ENCODE peak calls at places on chromosomes 12 and 14, in ten cellular contexts. B is GM10248; Q is WTC11; U is lower leg skin; Z is Calu3; H is CD8-positive, alpha-beta T cell; E is omental fat pad; R is uterus; L is HFFc6; A is B cell. P is an unnamed sample.

GRCh38 chr12:56866493-56866892 is 67.7 kb downstream of the SDR9C7 start:
- DNase-seq in A (no peak), H (no peak), B (no peak), Q (no peak), R (no peak), L (no peak), Z (no peak), E (no peak), U (no peak), P (no peak)

GRCh38 chr14:104735830-104736642 is 12.0 kb downstream of the ADSS1 start:
- DNase-seq in A (peak; percentile 50), R (peak; percentile 80), L (peak; percentile 57), B (no peak), H (no peak), Q (no peak), E (no peak), U (peak; percentile 77), Z (no peak), P (no peak)

GRCh38 chr12:111313833-111314259 is 55.0 kb downstream of the PHETA1 start:
- DNase-seq in A (peak; percentile 91), L (peak; percentile 41), H (peak; percentile 36), U (peak; percentile 36), Z (peak; percentile 88), Q (peak; percentile 90), B (peak; percentile 88), E (peak; percentile 58), R (peak; percentile 37), P (peak; percentile 90)

GRCh38 chr12:42426733-42427132 is 100.8 kb downstream of the PPHLN1 start:
- DNase-seq in Q (no peak), U (no peak), L (peak; percentile 4), E (no peak), R (no peak), H (no peak), Z (no peak), B (no peak), A (no peak), P (no peak)

GRCh38 chr14:69263364-69263763 is 3.4 kb downstream of the GALNT16 start:
- DNase-seq in U (peak; percentile 84), Q (no peak), H (no peak), R (peak; percentile 77), L (peak; percentile 83), B (no peak), Z (no peak), E (peak; percentile 44), A (no peak), P (no peak)

GRCh38 chr12:94099191-94099983 is 49.0 kb upstream of the PLXNC1 start:
- DNase-seq in Z (no peak), E (no peak), U (no peak), Q (no peak), H (no peak), A (no peak), L (no peak), B (no peak), R (peak; percentile 38), P (no peak)

GRCh38 chr12:55982319-55982936 is 8.6 kb downstream of the RAB5B start:
- DNase-seq in Z (no peak), R (no peak), E (no peak), H (no peak), A (no peak), L (no peak), Q (no peak), U (no peak), B (peak; percentile 69), P (no peak)

GRCh38 chr14:34111933-34112332 is 161.1 kb upstream of the EGLN3 start:
- DNase-seq in Q (no peak), H (no peak), E (no peak), R (no peak), B (no peak), L (no peak), Z (no peak), A (no peak), U (no peak), P (no peak)

GRCh38 chr12:87469295-87469694 is 559.9 kb downstream of the C12orf50 start:
- DNase-seq in A (no peak), U (no peak), E (no peak), L (no peak), Z (no peak), R (no peak), Q (no peak), B (no peak), H (no peak), P (no peak)

GRCh38 chr14:61615743-61616523 is 79.4 kb upstream of the HIF1A start:
- DNase-seq in Z (no peak), B (no peak), E (no peak), L (no peak), A (no peak), R (no peak), H (no peak), U (no peak), Q (no peak), P (no peak)

GRCh38 chr14:59585891-59586554 is 9.4 kb upstream of the CCDC175 start:
- DNase-seq in H (no peak), A (no peak), R (no peak), Z (no peak), B (no peak), L (peak; percentile 7), Q (no peak), E (no peak), U (no peak), P (no peak)

GRCh38 chr12:4050340-4050739 is 177.1 kb upstream of the PARP11 start:
- DNase-seq in Z (no peak), R (no peak), H (no peak), E (no peak), U (no peak), B (no peak), L (no peak), A (no peak), Q (no peak), P (no peak)

DNA sequence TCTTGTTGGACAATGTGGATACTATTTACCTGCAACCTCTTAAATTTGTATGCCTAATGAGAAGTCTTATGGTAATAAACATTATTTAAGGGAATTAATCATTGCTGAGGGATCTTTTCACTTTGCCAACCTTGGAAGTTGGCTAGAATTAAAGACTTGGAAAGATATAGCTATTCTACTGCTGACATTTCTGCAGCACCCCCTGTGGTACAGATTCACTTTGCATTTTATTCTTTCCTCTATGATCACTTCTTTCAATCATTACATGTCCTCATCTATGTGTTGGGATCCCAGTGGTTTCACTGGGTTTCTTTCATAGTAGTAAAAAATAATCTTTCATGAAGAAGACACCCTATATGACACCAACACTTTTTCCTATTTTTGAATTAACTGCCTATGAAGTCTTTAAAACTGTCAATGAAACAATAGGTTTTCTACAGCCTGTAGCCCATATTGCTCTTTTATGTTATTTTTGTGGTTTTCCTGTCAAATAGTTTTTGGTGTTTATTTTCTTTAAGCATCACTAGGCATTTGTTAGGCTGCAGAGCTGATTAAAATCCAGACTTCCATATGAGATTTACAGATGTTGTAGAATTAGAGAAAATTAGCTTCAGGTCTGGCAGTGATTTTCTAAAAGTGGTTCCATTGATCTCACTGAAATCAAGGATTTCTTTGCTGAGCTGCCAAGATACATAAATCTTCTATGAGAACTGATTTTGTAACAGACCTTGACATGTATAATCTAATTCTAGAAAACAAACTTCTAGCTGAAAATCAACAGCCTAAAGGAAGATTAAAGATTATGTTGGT is 256.1 kb downstream of the NAV3 start:
- DNase-seq in H (no peak), R (no peak), B (no peak), E (no peak), Z (no peak), L (no peak), U (no peak), A (no peak), Q (no peak), P (no peak)
- TF ChIP-seq CTCF in H (no peak), R (no peak), B (no peak), E (no peak), Z (no peak), L (peak; percentile 59), U (no peak), A (no peak), Q (no peak), P (no peak)

DNA sequence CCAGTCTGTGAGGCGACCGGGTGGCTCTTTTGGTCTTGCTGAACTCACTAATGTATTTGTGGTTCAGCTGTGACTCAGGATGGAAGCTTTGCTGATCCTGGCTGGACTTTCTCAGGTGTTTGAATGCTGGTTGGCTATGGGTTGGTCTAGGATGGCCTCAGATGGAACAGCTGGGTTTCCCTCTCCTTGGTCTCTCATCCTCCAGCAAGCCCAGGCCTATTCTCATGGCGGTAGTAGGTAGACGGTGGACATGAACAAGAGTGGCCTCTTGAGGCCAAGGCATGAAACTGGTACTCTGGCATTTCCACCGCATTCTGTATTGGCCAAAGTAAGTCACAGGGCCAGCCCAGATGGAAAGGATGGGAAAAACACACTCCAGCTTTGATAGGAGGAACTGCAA is 11.8 kb upstream of the POLR3B start:
- DNase-seq in H (no peak), E (no peak), R (no peak), A (no peak), U (peak; percentile 27), Z (peak; percentile 65), L (peak; percentile 48), B (no peak), Q (peak; percentile 41), P (no peak)
- TF ChIP-seq CTCF in H (no peak), E (no peak), R (peak; percentile 45), A (no peak), U (no peak), Z (peak; percentile 52), L (peak; percentile 58), B (no peak), Q (no peak), P (no peak)

GRCh38 chr12:130286041-130286440 is 51.6 kb upstream of the PIWIL1 start:
- DNase-seq in L (no peak), H (no peak), Q (no peak), U (no peak), E (no peak), B (no peak), Z (no peak), R (no peak), A (no peak), P (no peak)
- TF ChIP-seq CTCF in L (peak; percentile 13), H (no peak), Q (no peak), U (no peak), E (no peak), B (no peak), Z (no peak), R (no peak), A (no peak), P (no peak)

GRCh38 chr12:62635630-62636029 is 169.0 kb downstream of the MON2 start:
- DNase-seq in R (no peak), Q (no peak), L (no peak), U (no peak), E (no peak), Z (no peak), A (no peak), H (no peak), B (no peak), P (no peak)

GRCh38 chr12:62632521-62632920 is 165.9 kb downstream of the MON2 start:
- DNase-seq in Q (peak; percentile 61), B (peak; percentile 44), Z (peak; percentile 21), U (peak; percentile 58), H (no peak), L (peak; percentile 25), E (no peak), R (peak; percentile 41), A (peak; percentile 55), P (peak; percentile 49)

GRCh38 chr12:62629413-62629812 is 162.8 kb downstream of the MON2 start:
- DNase-seq in H (no peak), Q (peak; percentile 34), E (no peak), A (no peak), B (no peak), U (no peak), R (no peak), Z (no peak), L (no peak), P (no peak)

GRCh38 chr12:62629971-62630739 is 163.5 kb downstream of the MON2 start:
- DNase-seq in Z (no peak), Q (no peak), L (no peak), B (no peak), A (no peak), H (no peak), E (no peak), R (no peak), U (no peak), P (no peak)

GRCh38 chr12:62631531-62632520 is 165.2 kb downstream of the MON2 start:
- DNase-seq in E (no peak), B (peak; percentile 73), L (peak; percentile 83), Z (peak; percentile 68), H (no peak), U (peak; percentile 51), R (peak; percentile 71), A (peak; percentile 70), Q (peak; percentile 79), P (peak; percentile 55)
- TF ChIP-seq CTCF in E (no peak), B (peak; percentile 41), L (peak; percentile 73), Z (no peak), H (no peak), U (no peak), R (peak; percentile 24), A (no peak), Q (no peak), P (no peak)

P was measured in mesothelial cell of epicardium.